ENCODE peak calls at places on chromosomes 5 and 9, in four cellular contexts. One of them, this sample, is unnamed. For H3K4me1, the result is how much of the 10 kb centered on the place peaks cover.

GRCh38 chr5:66134407-66134843 is 9.7 kb upstream of the SREK1 start:
- DNase-seq in pancreas: no peak
- DNase-seq in ascending aorta: no peak
- DNase-seq in hepatocyte: no peak
- DNase-seq in this sample: no peak

GRCh38 chr5:93584531-93585053 is 1.6 kb downstream of the NR2F1 start:
- DNase-seq in pancreas: no peak
- DNase-seq in ascending aorta: no peak
- DNase-seq in hepatocyte: no peak
- DNase-seq in this sample: no peak

GRCh38 chr5:62093981-62094380 is 212.0 kb upstream of the KIF2A start:
- DNase-seq in pancreas: peak
- DNase-seq in ascending aorta: no peak
- DNase-seq in hepatocyte: peak
- DNase-seq in this sample: no peak

GRCh38 chr9:110131499-110131898 is 76.5 kb downstream of the C9orf152 start:
- DNase-seq in pancreas: no peak
- DNase-seq in ascending aorta: no peak
- DNase-seq in hepatocyte: no peak
- DNase-seq in this sample: no peak

GRCh38 chr5:16550316-16550952 is 66.4 kb downstream of the RETREG1 start:
- DNase-seq in pancreas: peak
- DNase-seq in ascending aorta: no peak
- DNase-seq in hepatocyte: peak
- DNase-seq in this sample: no peak

GRCh38 chr9:83185517-83186192 is 122.7 kb upstream of the RASEF start:
- DNase-seq in pancreas: no peak
- DNase-seq in ascending aorta: no peak
- DNase-seq in hepatocyte: no peak
- DNase-seq in this sample: no peak

GRCh38 chr5:113232667-113233066 is 202.1 kb downstream of the TSSK1B start:
- DNase-seq in pancreas: no peak
- DNase-seq in ascending aorta: no peak
- DNase-seq in hepatocyte: no peak
- DNase-seq in this sample: peak

GRCh38 chr5:9781882-9782281 is 151.7 kb upstream of the TAS2R1 start:
- DNase-seq in pancreas: no peak
- DNase-seq in ascending aorta: no peak
- DNase-seq in hepatocyte: no peak
- DNase-seq in this sample: no peak

GRCh38 chr5:10594591-10595210 is 30.8 kb downstream of the ANKRD33B start:
- DNase-seq in pancreas: no peak
- DNase-seq in ascending aorta: no peak
- DNase-seq in hepatocyte: no peak
- DNase-seq in this sample: no peak

GRCh38 chr9:89404074-89404473 is 85.8 kb downstream of the SECISBP2 start:
- DNase-seq in pancreas: no peak
- DNase-seq in ascending aorta: no peak
- DNase-seq in hepatocyte: no peak
- DNase-seq in this sample: no peak

GRCh38 chr5:95283761-95284511 is 958 bp downstream of the MCTP1 start:
- DNase-seq in pancreas: peak
- DNase-seq in ascending aorta: no peak
- DNase-seq in hepatocyte: peak
- DNase-seq in this sample: no peak

GRCh38 chr5:35436441-35437057 is 181.1 kb upstream of the SPEF2 start:
- DNase-seq in pancreas: peak
- DNase-seq in ascending aorta: no peak
- DNase-seq in hepatocyte: peak
- DNase-seq in this sample: no peak

GRCh38 chr5:150489358-150490295 is 18.3 kb upstream of the NDST1 start:
- DNase-seq in pancreas: no peak
- DNase-seq in ascending aorta: no peak
- DNase-seq in hepatocyte: no peak
- DNase-seq in this sample: no peak
- H3K4me1 ChIP-seq in pancreas: under half
- H3K4me1 ChIP-seq in ascending aorta: half or more
- H3K4me1 ChIP-seq in hepatocyte: half or more
- H3K4me1 ChIP-seq in this sample: under half

GRCh38 chr9:38484076-38484637 is 59.9 kb upstream of the IGFBPL1 start:
- DNase-seq in pancreas: no peak
- DNase-seq in ascending aorta: no peak
- DNase-seq in hepatocyte: no peak
- DNase-seq in this sample: no peak
- TF ChIP-seq CTCF in pancreas: no peak
- TF ChIP-seq CTCF in ascending aorta: no peak
- TF ChIP-seq CTCF in hepatocyte: no peak
- TF ChIP-seq CTCF in this sample: no peak

GRCh38 chr9:26261503-26262330 is 583.5 kb upstream of the TUSC1 start:
- DNase-seq in pancreas: no peak
- DNase-seq in ascending aorta: no peak
- DNase-seq in hepatocyte: peak
- DNase-seq in this sample: no peak
- H3K27ac ChIP-seq in pancreas: no peak
- H3K27ac ChIP-seq in ascending aorta: no peak
- H3K27ac ChIP-seq in hepatocyte: peak
- H3K27ac ChIP-seq in this sample: no peak

GRCh38 chr5:32173394-32174010 is 617 bp downstream of the GOLPH3 start:
- DNase-seq in pancreas: peak
- DNase-seq in ascending aorta: no peak
- DNase-seq in hepatocyte: peak
- DNase-seq in this sample: peak
- H3K4me1 ChIP-seq in pancreas: under half
- H3K4me1 ChIP-seq in ascending aorta: under half
- H3K4me1 ChIP-seq in hepatocyte: under half
- H3K4me1 ChIP-seq in this sample: under half

DNA sequence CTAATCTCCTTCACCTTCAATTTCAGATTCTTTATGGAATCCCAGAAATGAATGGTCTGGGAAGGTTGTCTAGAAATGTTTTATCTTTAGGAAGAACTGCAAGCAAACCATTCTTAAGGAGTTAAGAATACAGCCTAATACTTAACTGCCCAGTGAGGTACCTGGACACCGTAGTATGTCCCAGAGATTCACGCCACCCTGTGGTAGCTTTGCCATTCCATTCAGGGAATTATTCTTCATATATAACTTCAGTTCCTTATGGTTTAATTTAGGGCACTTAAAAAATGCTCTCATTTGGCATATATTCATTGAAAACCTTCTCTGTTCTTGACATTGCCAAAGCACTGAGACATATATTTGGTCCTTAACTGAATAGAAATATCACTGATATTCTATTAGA is 49.7 kb downstream of the ACTBL2 start:
- DNase-seq in pancreas: no peak
- DNase-seq in ascending aorta: no peak
- DNase-seq in hepatocyte: no peak
- DNase-seq in this sample: no peak
- TF ChIP-seq CTCF in pancreas: no peak
- TF ChIP-seq CTCF in ascending aorta: no peak
- TF ChIP-seq CTCF in hepatocyte: no peak
- TF ChIP-seq CTCF in this sample: no peak